ENCODE peak calls at places on chromosomes 11 and 22, in five cellular contexts. One of them, this sample, is unnamed.

GRCh38 chr11:2578934-2579280 is 120.9 kb downstream of the KCNQ1OT1 start:
- DNase-seq in SK-N-SH: no peak
- DNase-seq in HepG2: no peak
- DNase-seq in H1: no peak
- DNase-seq in K562: no peak
- DNase-seq in this sample: no peak

GRCh38 chr11:125223901-125224331 is 59.4 kb downstream of the PKNOX2 start:
- DNase-seq in SK-N-SH: no peak
- DNase-seq in HepG2: no peak
- DNase-seq in H1: no peak
- DNase-seq in K562: no peak
- DNase-seq in this sample: no peak

GRCh38 chr11:396948-397548 is 3.0 kb downstream of the PKP3 start:
- DNase-seq in SK-N-SH: peak; percentile 95
- DNase-seq in HepG2: peak; percentile 63
- DNase-seq in H1: no peak
- DNase-seq in K562: no peak
- DNase-seq in this sample: no peak

GRCh38 chr11:126507646-126508045 is 152.2 kb downstream of the ST3GAL4 start:
- DNase-seq in SK-N-SH: no peak
- DNase-seq in HepG2: no peak
- DNase-seq in H1: no peak
- DNase-seq in K562: no peak
- DNase-seq in this sample: no peak

GRCh38 chr11:68373189-68373809 is 60.9 kb downstream of the LRP5 start:
- DNase-seq in SK-N-SH: peak; percentile 94
- DNase-seq in HepG2: no peak
- DNase-seq in H1: no peak
- DNase-seq in K562: no peak
- DNase-seq in this sample: no peak

GRCh38 chr22:37904572-37905533 is 1.2 kb upstream of the MICALL1 start:
- DNase-seq in SK-N-SH: peak; percentile 58
- DNase-seq in HepG2: peak; percentile 58
- DNase-seq in H1: no peak
- DNase-seq in K562: peak; percentile 69
- DNase-seq in this sample: no peak

GRCh38 chr11:36421546-36422155 is 88.4 kb downstream of the TRAF6 start:
- DNase-seq in SK-N-SH: no peak
- DNase-seq in HepG2: no peak
- DNase-seq in H1: no peak
- DNase-seq in K562: no peak
- DNase-seq in this sample: no peak

GRCh38 chr11:86244063-86244521 is 461 bp upstream of the EED start:
- DNase-seq in SK-N-SH: peak; percentile 88
- DNase-seq in HepG2: peak; percentile 81
- DNase-seq in H1: peak; percentile 77
- DNase-seq in K562: peak; percentile 93
- DNase-seq in this sample: no peak

GRCh38 chr11:35364101-35364780 is 55.1 kb downstream of the SLC1A2 start:
- DNase-seq in SK-N-SH: no peak
- DNase-seq in HepG2: no peak
- DNase-seq in H1: no peak
- DNase-seq in K562: no peak
- DNase-seq in this sample: no peak

GRCh38 chr11:33507967-33508366 is 192.7 kb downstream of the C11orf91 start:
- DNase-seq in SK-N-SH: no peak
- DNase-seq in HepG2: peak; percentile 21
- DNase-seq in H1: no peak
- DNase-seq in K562: no peak
- DNase-seq in this sample: no peak

GRCh38 chr11:75040167-75040770 is 51.5 kb downstream of the NEU3 start:
- DNase-seq in SK-N-SH: no peak
- DNase-seq in HepG2: no peak
- DNase-seq in H1: no peak
- DNase-seq in K562: no peak
- DNase-seq in this sample: no peak

GRCh38 chr11:46112961-46113617 is 8.2 kb downstream of the PHF21A start:
- DNase-seq in SK-N-SH: peak; percentile 64
- DNase-seq in HepG2: peak; percentile 59
- DNase-seq in H1: no peak
- DNase-seq in K562: peak; percentile 80
- DNase-seq in this sample: no peak

GRCh38 chr22:46761539-46762237 is 762 bp upstream of the TBC1D22A start:
- DNase-seq in SK-N-SH: no peak
- DNase-seq in HepG2: no peak
- DNase-seq in H1: no peak
- DNase-seq in K562: no peak
- DNase-seq in this sample: no peak

GRCh38 chr11:36311926-36312592 is 16.0 kb downstream of the PRR5L start:
- DNase-seq in SK-N-SH: no peak
- DNase-seq in HepG2: no peak
- DNase-seq in H1: no peak
- DNase-seq in K562: no peak
- DNase-seq in this sample: no peak

GRCh38 chr11:12787847-12788246 is 113.6 kb downstream of the TEAD1 start:
- DNase-seq in SK-N-SH: no peak
- DNase-seq in HepG2: no peak
- DNase-seq in H1: no peak
- DNase-seq in K562: no peak
- DNase-seq in this sample: no peak

GRCh38 chr11:104078250-104078649 is 41.8 kb downstream of the DDI1 start:
- DNase-seq in SK-N-SH: no peak
- DNase-seq in HepG2: no peak
- DNase-seq in H1: no peak
- DNase-seq in K562: no peak
- DNase-seq in this sample: no peak

GRCh38 chr11:115872418-115872817 is 368.2 kb upstream of the CADM1 start:
- DNase-seq in SK-N-SH: no peak
- DNase-seq in HepG2: no peak
- DNase-seq in H1: no peak
- DNase-seq in K562: no peak
- DNase-seq in this sample: no peak
- TF ChIP-seq TAF1 in SK-N-SH: no peak
- TF ChIP-seq TAF1 in HepG2: no peak
- TF ChIP-seq TAF1 in H1: no peak
- TF ChIP-seq TAF1 in K562: no peak
- TF ChIP-seq TAF1 in this sample: no peak

DNA sequence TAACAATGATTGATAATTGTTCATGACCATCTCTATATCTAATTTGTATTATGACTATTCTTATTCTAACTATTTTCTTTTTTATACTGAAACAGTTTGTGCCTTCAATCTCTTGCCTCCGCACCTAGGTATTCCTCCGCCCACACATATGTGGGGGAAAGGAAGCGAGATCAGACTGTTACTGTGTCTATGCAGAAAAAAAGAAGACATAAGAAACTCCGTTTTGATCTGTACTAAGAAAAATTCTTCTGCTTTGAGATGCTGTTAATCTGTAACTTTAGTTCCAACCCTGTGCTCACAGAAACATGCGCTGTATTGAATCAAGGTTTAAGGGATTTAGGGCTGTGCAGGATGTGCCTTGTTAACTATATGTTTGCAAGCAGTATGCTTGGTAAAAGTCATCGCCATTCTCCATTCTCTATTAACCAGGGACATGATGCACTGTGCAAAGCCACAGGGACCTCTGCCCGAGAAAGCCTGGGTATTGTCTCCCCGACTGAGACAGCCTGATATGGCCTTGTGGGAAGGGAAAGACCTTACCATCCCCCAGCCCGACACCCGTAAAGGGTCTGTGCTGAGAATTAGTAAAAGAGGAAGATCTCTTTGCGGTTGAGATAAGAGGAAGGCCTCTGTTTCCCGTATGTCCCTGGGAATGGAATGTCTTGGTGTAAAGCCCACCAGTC is 2.1 kb upstream of the SCYL1 start:
- DNase-seq in SK-N-SH: no peak
- DNase-seq in HepG2: no peak
- DNase-seq in H1: no peak
- DNase-seq in K562: no peak
- DNase-seq in this sample: no peak
- TF ChIP-seq JUND in SK-N-SH: no peak
- TF ChIP-seq JUND in HepG2: no peak
- TF ChIP-seq JUND in H1: no peak
- TF ChIP-seq JUND in K562: no peak
- TF ChIP-seq JUND in this sample: no peak

DNA sequence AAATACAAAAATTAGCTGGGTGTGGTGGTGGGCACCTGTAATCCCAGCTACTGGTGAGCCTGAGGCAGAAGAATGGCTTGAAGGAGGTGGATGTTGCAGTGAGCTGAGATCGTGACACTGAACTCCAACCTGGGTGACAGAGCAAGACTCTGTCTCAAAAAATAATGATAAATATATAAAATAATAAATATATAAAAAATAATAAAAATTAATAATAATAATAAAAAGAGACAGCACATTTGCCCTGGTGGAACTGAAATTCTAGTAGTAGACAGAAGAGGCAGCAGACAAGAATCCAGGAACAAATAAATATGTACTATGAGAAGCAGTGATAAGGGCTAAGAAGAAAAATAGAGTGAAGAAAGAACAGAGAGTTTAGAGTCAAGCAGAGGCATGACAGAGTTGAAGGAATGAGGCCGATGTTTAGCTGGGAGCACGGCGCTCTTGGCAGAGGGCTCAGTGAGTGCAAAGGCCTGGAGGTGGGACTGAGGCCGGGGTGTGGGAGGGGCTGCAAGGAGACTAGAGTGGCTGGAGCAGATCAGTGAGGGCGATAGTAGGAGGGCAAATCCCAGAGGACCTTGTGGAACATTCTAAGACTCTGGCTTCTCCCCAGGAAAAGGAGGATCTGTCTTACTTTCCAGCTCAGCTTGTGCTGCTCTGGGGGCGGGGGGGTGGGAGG is 410.3 kb downstream of the MN1 start:
- DNase-seq in SK-N-SH: no peak
- DNase-seq in HepG2: no peak
- DNase-seq in H1: no peak
- DNase-seq in K562: no peak
- DNase-seq in this sample: no peak
- TF ChIP-seq TAF1 in SK-N-SH: no peak
- TF ChIP-seq TAF1 in HepG2: no peak
- TF ChIP-seq TAF1 in H1: no peak
- TF ChIP-seq TAF1 in K562: no peak
- TF ChIP-seq TAF1 in this sample: no peak

GRCh38 chr11:43786016-43786415 is 94.6 kb upstream of the ALKBH3 start:
- DNase-seq in SK-N-SH: no peak
- DNase-seq in HepG2: no peak
- DNase-seq in H1: no peak
- DNase-seq in K562: no peak
- DNase-seq in this sample: no peak

GRCh38 chr11:43790444-43790794 is 90.2 kb upstream of the ALKBH3 start:
- DNase-seq in SK-N-SH: no peak
- DNase-seq in HepG2: no peak
- DNase-seq in H1: no peak
- DNase-seq in K562: no peak
- DNase-seq in this sample: no peak

GRCh38 chr11:43788394-43788793 is 92.2 kb upstream of the ALKBH3 start:
- DNase-seq in SK-N-SH: no peak
- DNase-seq in HepG2: no peak
- DNase-seq in H1: no peak
- DNase-seq in K562: no peak
- DNase-seq in this sample: no peak

GRCh38 chr11:43787823-43788222 is 92.8 kb upstream of the ALKBH3 start:
- DNase-seq in SK-N-SH: no peak
- DNase-seq in HepG2: no peak
- DNase-seq in H1: no peak
- DNase-seq in K562: no peak
- DNase-seq in this sample: no peak

DNA sequence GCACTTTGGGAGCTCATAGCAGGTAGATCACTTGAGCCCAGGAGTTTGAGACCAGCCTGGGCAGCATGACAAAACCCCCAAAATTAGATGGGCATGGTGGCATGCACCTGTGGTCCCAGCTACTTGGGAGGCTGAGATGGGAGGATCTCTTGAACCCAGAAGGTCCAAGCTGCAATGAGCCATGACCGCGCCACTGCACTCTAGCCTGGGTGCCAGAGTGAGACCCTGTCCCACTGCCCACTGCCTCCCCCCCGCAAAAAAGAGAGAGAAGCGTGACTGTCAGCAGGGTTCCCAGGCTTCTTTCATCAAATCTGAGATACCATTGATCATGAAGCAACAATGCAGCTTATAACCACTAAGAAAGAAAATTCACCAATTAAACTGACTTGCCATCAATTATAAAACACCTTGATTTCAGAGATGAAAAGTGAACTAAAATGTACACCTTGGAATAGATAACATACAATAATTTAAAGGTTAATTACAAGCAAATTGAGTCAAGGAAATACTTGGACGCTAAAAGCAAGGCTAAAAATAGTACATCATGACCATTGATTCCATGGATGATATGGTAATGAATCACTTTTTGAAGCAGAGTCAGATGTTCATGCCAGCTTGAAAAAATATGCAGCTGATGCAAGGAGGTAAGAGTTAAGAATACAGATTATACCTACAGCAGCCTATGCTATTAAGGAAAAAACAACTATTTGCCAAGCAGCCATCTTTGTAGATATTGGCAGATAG is 90.8 kb upstream of the ALKBH3 start:
- DNase-seq in SK-N-SH: no peak
- DNase-seq in HepG2: no peak
- DNase-seq in H1: no peak
- DNase-seq in K562: no peak
- DNase-seq in this sample: no peak
- TF ChIP-seq JUND in SK-N-SH: peak; percentile 71
- TF ChIP-seq JUND in HepG2: no peak
- TF ChIP-seq JUND in H1: no peak
- TF ChIP-seq JUND in K562: no peak
- TF ChIP-seq JUND in this sample: no peak

GRCh38 chr11:113647108-113647507 is 59.0 kb downstream of the TMPRSS5 start:
- DNase-seq in SK-N-SH: no peak
- DNase-seq in HepG2: no peak
- DNase-seq in H1: no peak
- DNase-seq in K562: peak; percentile 61
- DNase-seq in this sample: no peak
- TF ChIP-seq TAF1 in SK-N-SH: no peak
- TF ChIP-seq TAF1 in HepG2: no peak
- TF ChIP-seq TAF1 in H1: no peak
- TF ChIP-seq TAF1 in K562: no peak
- TF ChIP-seq TAF1 in this sample: no peak

GRCh38 chr11:44340656-44341055 is 30.7 kb upstream of the ALX4 start:
- DNase-seq in SK-N-SH: no peak
- DNase-seq in HepG2: no peak
- DNase-seq in H1: no peak
- DNase-seq in K562: no peak
- DNase-seq in this sample: no peak
- TF ChIP-seq JUND in SK-N-SH: no peak
- TF ChIP-seq JUND in HepG2: no peak
- TF ChIP-seq JUND in H1: no peak
- TF ChIP-seq JUND in K562: no peak
- TF ChIP-seq JUND in this sample: no peak